ENCODE peak calls at places on chromosome 22, in seven cellular contexts. E, N, Z, H, W, F and P are unnamed samples.

GRCh38 chr22:22099194-22099486 is 116.6 kb upstream of the TOP3B start:
- DNase-seq in E (no peak), N (no peak), Z (no peak), H (no peak), W (no peak), F (no peak), P (no peak)

GRCh38 chr22:30452861-30453260 is 19.0 kb downstream of the SEC14L3 start:
- DNase-seq in E (no peak), N (peak), Z (no peak), H (no peak), W (no peak), F (no peak), P (no peak)

GRCh38 chr22:19820880-19821522 is 33.7 kb downstream of the GNB1L start:
- DNase-seq in E (peak), N (no peak), Z (no peak), H (no peak), W (no peak), F (no peak), P (no peak)

GRCh38 chr22:46582281-46582811 is 37.8 kb upstream of the GRAMD4 start:
- DNase-seq in E (no peak), N (no peak), Z (no peak), H (no peak), W (no peak), F (no peak), P (no peak)

GRCh38 chr22:50175921-50176849 is 5.7 kb downstream of the PANX2 start:
- DNase-seq in E (no peak), N (no peak), Z (no peak), H (no peak), W (no peak), F (no peak), P (no peak)

GRCh38 chr22:25186140-25186539 is 13.5 kb upstream of the CRYBB3 start:
- DNase-seq in E (no peak), N (no peak), Z (no peak), H (no peak), W (no peak), F (no peak), P (no peak)

GRCh38 chr22:22748297-22748743 is 103.9 kb downstream of the GGTLC2 start:
- DNase-seq in E (peak), N (peak), Z (peak), H (no peak), W (peak), F (peak), P (no peak)

GRCh38 chr22:37545703-37546435 is 14.4 kb upstream of the CDC42EP1 start:
- DNase-seq in E (peak), N (no peak), Z (peak), H (no peak), W (peak), F (peak), P (no peak)

GRCh38 chr22:24407884-24408283 is 19.5 kb upstream of the ADORA2A start:
- DNase-seq in E (no peak), N (no peak), Z (no peak), H (no peak), W (no peak), F (no peak), P (no peak)

GRCh38 chr22:37244114-37244921 is at the start of gene RAC2:
- DNase-seq in E (peak), N (peak), Z (peak), H (no peak), W (peak), F (no peak), P (peak)

GRCh38 chr22:47206819-47207218 is 444.4 kb downstream of the TBC1D22A start:
- DNase-seq in E (no peak), N (no peak), Z (no peak), H (no peak), W (no peak), F (no peak), P (no peak)

GRCh38 chr22:38036392-38037062 is 20.7 kb upstream of the PICK1 start:
- DNase-seq in E (no peak), N (no peak), Z (no peak), H (no peak), W (no peak), F (no peak), P (no peak)

GRCh38 chr22:19753996-19754700 is 6.4 kb upstream of the TBX1 start:
- DNase-seq in E (no peak), N (no peak), Z (no peak), H (no peak), W (no peak), F (no peak), P (no peak)

GRCh38 chr22:34866501-34867171 is 199.3 kb upstream of the ISX start:
- DNase-seq in E (no peak), N (no peak), Z (no peak), H (no peak), W (no peak), F (peak), P (no peak)

GRCh38 chr22:17964153-17964552 is 60.2 kb downstream of the MICAL3 start:
- DNase-seq in E (peak), N (no peak), Z (no peak), H (no peak), W (no peak), F (no peak), P (no peak)

GRCh38 chr22:48577014-48577690 is 1250.5 kb downstream of the BRD1 start:
- DNase-seq in E (peak), N (peak), Z (peak), H (peak), W (no peak), F (no peak), P (no peak)

GRCh38 chr22:50727678-50728522 is 10.1 kb upstream of the ACR start:
- DNase-seq in E (no peak), N (no peak), Z (no peak), H (no peak), W (no peak), F (no peak), P (no peak)

GRCh38 chr22:31230871-31231621 is 18.9 kb downstream of the LIMK2 start:
- DNase-seq in E (peak), N (peak), Z (peak), H (no peak), W (peak), F (no peak), P (peak)

GRCh38 chr22:40818192-40818746 is 877 bp downstream of the SLC25A17 start:
- DNase-seq in E (no peak), N (no peak), Z (no peak), H (no peak), W (no peak), F (no peak), P (no peak)

GRCh38 chr22:46240073-46240472 is 10.0 kb downstream of the CDPF1 start:
- DNase-seq in E (no peak), N (no peak), Z (no peak), H (no peak), W (no peak), F (no peak), P (no peak)

GRCh38 chr22:46646531-46647211 is 26.5 kb downstream of the GRAMD4 start:
- DNase-seq in E (no peak), N (peak), Z (no peak), H (no peak), W (no peak), F (no peak), P (no peak)

GRCh38 chr22:33798401-33798800 is 121.9 kb downstream of the LARGE1 start:
- DNase-seq in E (no peak), N (no peak), Z (no peak), H (no peak), W (no peak), F (no peak), P (no peak)